ENCODE peak calls at places on chromosome 14, in seven cellular contexts. J, Y, C, M, K, F and W are unnamed samples.

GRCh38 chr14:68627050-68627867 is 165.6 kb downstream of the ZFP36L1 start:
- DNase-seq in J (no peak), Y (no peak), C (no peak), M (no peak), K (no peak), F (no peak), W (no peak)

GRCh38 chr14:104593241-104593701 is 11.3 kb downstream of the TMEM179 start:
- DNase-seq in J (no peak), Y (no peak), C (no peak), M (no peak), K (no peak), F (no peak), W (no peak)

GRCh38 chr14:61467281-61467680 is 145.9 kb downstream of the PRKCH start:
- DNase-seq in J (no peak), Y (no peak), C (no peak), M (no peak), K (no peak), F (no peak), W (no peak)

GRCh38 chr14:58864751-58865519 is 227.2 kb downstream of the DACT1 start:
- DNase-seq in J (no peak), Y (no peak), C (peak), M (peak), K (no peak), F (no peak), W (peak)

GRCh38 chr14:81655423-81656314 is 122.0 kb upstream of the SEL1L start:
- DNase-seq in J (no peak), Y (peak), C (no peak), M (no peak), K (peak), F (no peak), W (no peak)

GRCh38 chr14:97705976-97706375 is 908.8 kb downstream of the VRK1 start:
- DNase-seq in J (peak), Y (no peak), C (no peak), M (no peak), K (no peak), F (no peak), W (no peak)

GRCh38 chr14:70080081-70080480 is 108.7 kb downstream of the SLC8A3 start:
- DNase-seq in J (no peak), Y (no peak), C (peak), M (no peak), K (no peak), F (no peak), W (no peak)

GRCh38 chr14:61234215-61234916 is 46.8 kb downstream of the TMEM30B start:
- DNase-seq in J (no peak), Y (no peak), C (no peak), M (no peak), K (no peak), F (no peak), W (no peak)

GRCh38 chr14:98952595-98953325 is 319.2 kb downstream of the BCL11B start:
- DNase-seq in J (no peak), Y (no peak), C (no peak), M (no peak), K (no peak), F (no peak), W (peak)

GRCh38 chr14:73710737-73711136 is 3.4 kb downstream of the PNMA1 start:
- DNase-seq in J (no peak), Y (no peak), C (no peak), M (no peak), K (no peak), F (no peak), W (no peak)

GRCh38 chr14:61456720-61457119 is 135.3 kb downstream of the PRKCH start:
- DNase-seq in J (peak), Y (peak), C (peak), M (no peak), K (peak), F (peak), W (no peak)

GRCh38 chr14:50421499-50421898 is 24.8 kb upstream of the CDKL1 start:
- DNase-seq in J (no peak), Y (no peak), C (no peak), M (no peak), K (no peak), F (no peak), W (no peak)

GRCh38 chr14:21275261-21275858 is 4.5 kb upstream of the RPGRIP1 start:
- DNase-seq in J (no peak), Y (no peak), C (no peak), M (no peak), K (no peak), F (no peak), W (no peak)

GRCh38 chr14:71183856-71184255 is 276.6 kb downstream of the PCNX1 start:
- DNase-seq in J (no peak), Y (no peak), C (no peak), M (no peak), K (no peak), F (no peak), W (no peak)

GRCh38 chr14:22561661-22562579 is 27.1 kb downstream of the DAD1 start:
- DNase-seq in J (peak), Y (peak), C (no peak), M (no peak), K (no peak), F (peak), W (no peak)

GRCh38 chr14:78131201-78131600 is 39.0 kb upstream of the NRXN3 start:
- DNase-seq in J (no peak), Y (no peak), C (no peak), M (no peak), K (no peak), F (no peak), W (no peak)

GRCh38 chr14:100072783-100073346 is 7.6 kb downstream of the EVL start:
- DNase-seq in J (no peak), Y (peak), C (no peak), M (no peak), K (no peak), F (no peak), W (no peak)

GRCh38 chr14:41925409-41925808 is 318.7 kb downstream of the LRFN5 start:
- DNase-seq in J (no peak), Y (no peak), C (no peak), M (no peak), K (no peak), F (no peak), W (peak)

GRCh38 chr14:92450351-92451070 is 63.1 kb upstream of the RIN3 start:
- DNase-seq in J (no peak), Y (no peak), C (no peak), M (no peak), K (no peak), F (no peak), W (no peak)

GRCh38 chr14:91173867-91174266 is 60.0 kb downstream of the DGLUCY start:
- DNase-seq in J (no peak), Y (no peak), C (no peak), M (no peak), K (no peak), F (no peak), W (no peak)

GRCh38 chr14:105398726-105399440 is 545 bp downstream of the TEX22 start:
- DNase-seq in J (peak), Y (peak), C (no peak), M (no peak), K (no peak), F (no peak), W (no peak)

GRCh38 chr14:96748371-96748770 is 48.8 kb upstream of the VRK1 start:
- DNase-seq in J (no peak), Y (no peak), C (no peak), M (no peak), K (no peak), F (no peak), W (no peak)

GRCh38 chr14:71289536-71289935 is 382.3 kb downstream of the PCNX1 start:
- DNase-seq in J (no peak), Y (no peak), C (no peak), M (no peak), K (no peak), F (no peak), W (no peak)

GRCh38 chr14:59464651-59465569 is at the start of gene GPR135:
- DNase-seq in J (peak), Y (no peak), C (peak), M (no peak), K (peak), F (peak), W (no peak)

GRCh38 chr14:83463500-83464098 is 1929.9 kb upstream of the SEL1L start:
- DNase-seq in J (no peak), Y (peak), C (no peak), M (peak), K (peak), F (no peak), W (no peak)

GRCh38 chr14:90042587-90043252 is 19.1 kb upstream of the KCNK13 start:
- DNase-seq in J (no peak), Y (no peak), C (no peak), M (no peak), K (no peak), F (no peak), W (no peak)

GRCh38 chr14:22820731-22821130 is 5.5 kb upstream of the SLC7A7 start:
- DNase-seq in J (no peak), Y (no peak), C (no peak), M (no peak), K (no peak), F (no peak), W (no peak)

GRCh38 chr14:51776102-51776894 is 84.1 kb upstream of the GNG2 start:
- DNase-seq in J (peak), Y (peak), C (peak), M (peak), K (peak), F (no peak), W (peak)

GRCh38 chr14:59181804-59182203 is 6.7 kb upstream of the DAAM1 start:
- DNase-seq in J (no peak), Y (no peak), C (no peak), M (no peak), K (no peak), F (no peak), W (no peak)

GRCh38 chr14:104675447-104675846 is 14.0 kb upstream of the INF2 start:
- DNase-seq in J (no peak), Y (no peak), C (no peak), M (no peak), K (no peak), F (no peak), W (no peak)

GRCh38 chr14:104678901-104679705 is 10.3 kb upstream of the INF2 start:
- DNase-seq in J (no peak), Y (no peak), C (peak), M (no peak), K (peak), F (no peak), W (no peak)

GRCh38 chr14:68193970-68194634 is 374.5 kb downstream of the RAD51B start:
- DNase-seq in J (no peak), Y (no peak), C (no peak), M (no peak), K (no peak), F (no peak), W (no peak)

GRCh38 chr14:101587403-101587998 is 26.2 kb downstream of the DIO3 start:
- DNase-seq in J (no peak), Y (no peak), C (no peak), M (no peak), K (no peak), F (no peak), W (no peak)

GRCh38 chr14:50830932-50831703 is at the start of gene NIN:
- DNase-seq in J (peak), Y (peak), C (peak), M (no peak), K (peak), F (peak), W (peak)

GRCh38 chr14:102594514-102595175 is 2.2 kb downstream of the RCOR1 start:
- DNase-seq in J (peak), Y (peak), C (no peak), M (no peak), K (peak), F (peak), W (no peak)

GRCh38 chr14:101834387-101835165 is 73.1 kb downstream of the PPP2R5C start:
- DNase-seq in J (no peak), Y (no peak), C (no peak), M (no peak), K (peak), F (no peak), W (no peak)

GRCh38 chr14:101128478-101129450 is 225.2 kb upstream of the RTL1 start:
- DNase-seq in J (no peak), Y (no peak), C (no peak), M (no peak), K (no peak), F (no peak), W (no peak)